ENCODE peak calls at places on chromosomes 5 and 9, in ten cellular contexts. P is progenitor cell of endocrine pancreas, I is A549, K is right lobe of liver, X is BJ, V is OCI-LY7, Y is nephron progenitor cell, F is fibroblast of lung, L is neural progenitor cell, M is IMR-90. T is an unnamed sample.
A peak's percentile ranks its signal among the peaks of the same experiment; 100 is the strongest.

GRCh38 chr5:123916331-123917121 is 404.5 kb downstream of the CSNK1G3 start:
- DNase-seq in F (peak; percentile 58), P (no peak), M (peak; percentile 65), Y (no peak), V (no peak), K (no peak), I (no peak), X (peak; percentile 93), L (no peak), T (no peak)

GRCh38 chr9:114958021-114958846 is 27.8 kb upstream of the TNFSF8 start:
- DNase-seq in X (no peak), V (no peak), K (peak; percentile 58), F (peak; percentile 26), P (no peak), Y (no peak), L (no peak), M (no peak), I (no peak), T (no peak)

GRCh38 chr5:174935854-174936474 is 211.6 kb downstream of the MSX2 start:
- DNase-seq in V (peak; percentile 34), K (peak; percentile 64), I (peak; percentile 68), X (no peak), P (peak; percentile 67), F (peak; percentile 68), Y (peak; percentile 83), L (peak; percentile 78), M (peak; percentile 30), T (peak; percentile 29)

GRCh38 chr5:125847561-125847960 is 575.6 kb upstream of the GRAMD2B start:
- DNase-seq in P (no peak), L (no peak), Y (no peak), I (no peak), X (no peak), K (no peak), F (no peak), V (no peak), M (no peak), T (no peak)

GRCh38 chr5:79149432-79149831 is 37.8 kb downstream of the BHMT start:
- DNase-seq in P (no peak), Y (no peak), K (no peak), I (no peak), M (peak; percentile 39), F (peak; percentile 51), X (no peak), L (no peak), V (no peak), T (no peak)

GRCh38 chr9:10268500-10269485 is 344.0 kb downstream of the PTPRD start:
- DNase-seq in Y (peak; percentile 62), I (no peak), F (peak; percentile 66), P (no peak), M (peak; percentile 12), L (peak; percentile 72), V (peak; percentile 50), X (no peak), K (peak; percentile 38), T (no peak)

GRCh38 chr5:137666109-137666850 is 69.6 kb downstream of the KLHL3 start:
- DNase-seq in P (no peak), L (no peak), Y (no peak), I (no peak), X (peak; percentile 45), F (peak; percentile 9), M (peak; percentile 28), K (no peak), V (no peak), T (no peak)

GRCh38 chr5:103232393-103232999 is 26.1 kb upstream of the MACIR start:
- DNase-seq in V (peak; percentile 50), K (no peak), I (peak; percentile 18), F (peak; percentile 63), P (no peak), X (no peak), M (peak; percentile 55), L (no peak), Y (no peak), T (no peak)

GRCh38 chr5:5505848-5506247 is 83.4 kb downstream of the ICE1 start:
- DNase-seq in L (no peak), M (no peak), X (no peak), Y (no peak), V (no peak), F (no peak), P (no peak), K (no peak), I (no peak), T (no peak)

GRCh38 chr9:127022913-127023665 is 99.3 kb downstream of the ANGPTL2 start:
- DNase-seq in M (no peak), I (no peak), P (no peak), X (no peak), F (no peak), Y (no peak), L (no peak), V (no peak), K (no peak), T (no peak)

GRCh38 chr9:95373069-95373681 is 55.7 kb upstream of the FANCC start:
- DNase-seq in L (no peak), V (no peak), X (no peak), K (no peak), F (no peak), Y (no peak), M (no peak), I (no peak), P (no peak), T (no peak)

GRCh38 chr9:133238272-133238850 is 29.3 kb upstream of the OBP2B start:
- DNase-seq in I (peak; percentile 88), X (no peak), F (peak; percentile 6), P (peak; percentile 80), M (no peak), Y (peak; percentile 97), L (peak; percentile 81), K (peak; percentile 96), V (no peak), T (peak; percentile 70)

GRCh38 chr9:31336841-31337240 is 1047.6 kb upstream of the ACO1 start:
- DNase-seq in V (peak; percentile 72), M (no peak), P (no peak), F (no peak), Y (no peak), L (no peak), I (no peak), X (no peak), K (no peak), T (no peak)
- TF ChIP-seq CTCF in V (no peak), M (no peak), P (no peak), F (no peak), Y (no peak), L (no peak), I (no peak), X (no peak), K (no peak), T (no peak)

DNA sequence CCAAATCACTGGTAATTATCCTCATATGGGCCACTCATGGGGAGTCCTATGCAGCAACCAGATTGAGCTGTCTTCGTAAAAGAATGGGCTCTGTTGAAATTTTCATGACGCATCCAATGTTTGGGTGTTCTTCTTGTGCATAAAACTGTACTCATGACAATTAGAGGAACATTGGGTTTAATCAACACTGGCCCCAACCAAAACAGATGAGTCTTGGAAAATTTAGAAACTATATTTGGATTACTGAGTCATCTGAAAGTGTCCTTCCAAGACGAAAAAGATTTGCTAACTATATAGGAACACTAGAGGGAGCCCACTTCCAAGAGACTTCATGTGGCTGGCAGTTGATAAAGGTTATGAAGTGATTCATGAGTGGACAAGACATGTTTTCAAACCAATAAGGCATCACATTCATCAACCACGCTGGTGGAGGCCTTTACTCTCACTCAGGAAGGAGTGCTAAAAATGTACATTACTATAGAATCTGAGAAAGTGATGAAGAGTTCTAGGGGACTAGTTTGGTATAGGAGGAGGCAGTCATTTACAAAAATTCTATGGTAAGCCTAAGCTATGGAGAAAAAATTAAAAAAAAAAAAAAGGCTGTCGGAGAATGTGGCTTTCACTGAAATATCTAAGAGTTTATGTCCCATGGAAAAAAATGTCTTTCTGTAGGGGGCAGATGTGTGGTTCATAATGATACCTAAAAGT is 313.5 kb downstream of the PRDM9 start:
- DNase-seq in P (no peak), I (peak; percentile 5), M (peak; percentile 1), F (peak; percentile 50), V (peak; percentile 1), L (peak; percentile 45), X (no peak), K (no peak), Y (peak; percentile 4), T (no peak)
- TF ChIP-seq CTCF in P (peak; percentile 69), I (peak; percentile 39), M (peak; percentile 12), F (peak; percentile 43), V (peak; percentile 66), L (peak; percentile 71), X (peak; percentile 1), K (peak; percentile 67), Y (peak; percentile 54), T (no peak)

GRCh38 chr9:101706261-101706798 is 32.1 kb downstream of the GRIN3A start:
- DNase-seq in X (no peak), P (no peak), Y (no peak), F (no peak), V (peak; percentile 1), M (no peak), I (no peak), L (no peak), K (no peak), T (no peak)

GRCh38 chr9:101708855-101709254 is 29.6 kb downstream of the GRIN3A start:
- DNase-seq in I (no peak), L (no peak), M (no peak), Y (no peak), F (no peak), V (no peak), X (no peak), K (no peak), P (no peak), T (no peak)

GRCh38 chr9:101707708-101708107 is 30.7 kb downstream of the GRIN3A start:
- DNase-seq in L (no peak), P (no peak), V (no peak), K (no peak), F (no peak), I (no peak), Y (no peak), M (no peak), X (no peak), T (no peak)

GRCh38 chr9:101706929-101707328 is 31.5 kb downstream of the GRIN3A start:
- DNase-seq in L (no peak), P (no peak), I (no peak), F (no peak), V (no peak), M (no peak), X (no peak), K (no peak), Y (no peak), T (no peak)

DNA sequence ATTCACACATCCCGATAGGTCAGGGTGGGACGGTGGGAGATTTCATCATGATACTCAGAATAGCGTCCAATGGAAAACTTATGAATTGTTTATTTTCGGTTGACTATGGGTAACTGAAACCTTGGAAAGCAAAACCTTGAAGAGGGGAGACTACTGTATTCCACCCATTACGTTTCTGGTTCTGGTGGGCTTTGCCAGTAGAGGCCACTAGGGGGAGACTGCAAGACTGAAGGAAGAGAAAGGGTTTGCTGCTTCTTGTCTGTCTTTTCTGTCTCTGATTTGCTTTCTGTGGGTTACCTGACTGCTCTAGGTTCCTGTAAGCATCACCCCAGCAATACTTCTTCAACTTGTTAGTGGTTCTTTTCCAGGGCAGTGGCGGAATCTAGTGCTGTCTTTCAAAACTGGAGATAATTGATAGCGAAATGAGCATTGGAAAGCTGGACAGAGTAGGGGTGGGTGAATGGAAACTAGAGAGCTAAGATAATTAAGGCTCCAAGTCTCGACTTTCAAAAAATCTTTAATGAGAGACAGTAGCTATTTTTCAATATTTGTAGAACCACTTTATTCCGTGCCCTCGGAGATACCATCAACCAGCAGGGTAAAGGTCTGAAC is 27.0 kb downstream of the GRIN3A start:
- DNase-seq in F (no peak), K (no peak), V (peak; percentile 34), X (no peak), Y (peak; percentile 30), L (peak; percentile 47), I (peak; percentile 23), P (no peak), M (no peak), T (no peak)
- TF ChIP-seq CTCF in F (peak; percentile 41), K (peak; percentile 50), V (peak; percentile 90), X (peak; percentile 67), Y (peak; percentile 57), L (peak; percentile 85), I (peak; percentile 44), P (peak; percentile 61), M (peak; percentile 45), T (no peak)

GRCh38 chr5:156764572-156764971 is 85.5 kb upstream of the PPP1R2B start:
- DNase-seq in L (no peak), K (no peak), Y (no peak), F (no peak), M (no peak), V (no peak), X (no peak), P (no peak), I (no peak), T (no peak)
- TF ChIP-seq CTCF in L (no peak), K (no peak), Y (no peak), F (no peak), M (no peak), V (no peak), X (no peak), P (no peak), I (no peak), T (no peak)

T was measured in omental fat pad.